ENCODE peak calls at places on chromosomes 3 and 15, in six cellular contexts. Y, J, A, Z, S and C are unnamed samples.

GRCh38 chr3:14518432-14518802 is 21.7 kb downstream of the GRIP2 start:
- DNase-seq in Y (peak), A (no peak), J (no peak), S (no peak), Z (no peak), C (no peak)

GRCh38 chr3:3778641-3779270 is 20.5 kb upstream of the LRRN1 start:
- DNase-seq in J (no peak), Z (no peak), S (no peak), Y (no peak), A (no peak), C (no peak)

GRCh38 chr3:143445118-143445517 is 325.5 kb downstream of the CHST2 start:
- DNase-seq in Y (no peak), J (no peak), A (no peak), S (peak), Z (no peak), C (no peak)

GRCh38 chr15:77455696-77456293 is 35.1 kb downstream of the HMG20A start:
- DNase-seq in Z (no peak), Y (no peak), S (peak), J (no peak), A (no peak), C (no peak)

GRCh38 chr15:68982976-68983550 is 31.4 kb upstream of the NOX5 start:
- DNase-seq in A (no peak), Z (no peak), S (no peak), J (no peak), Y (no peak), C (no peak)

GRCh38 chr3:51687472-51688205 is 16.6 kb downstream of the TEX264 start:
- DNase-seq in S (peak), J (no peak), Z (no peak), A (no peak), Y (no peak), C (peak)

GRCh38 chr3:101825904-101826445 is 23.3 kb upstream of the NFKBIZ start:
- DNase-seq in A (no peak), S (no peak), Z (no peak), Y (no peak), J (no peak), C (no peak)

GRCh38 chr3:189236352-189236751 is 64.6 kb downstream of the TPRG1 start:
- DNase-seq in S (no peak), Z (no peak), J (no peak), A (no peak), Y (no peak), C (no peak)

GRCh38 chr3:23199649-23200048 is 3.5 kb upstream of the UBE2E2 start:
- DNase-seq in S (no peak), J (no peak), A (no peak), Z (no peak), Y (no peak), C (no peak)

GRCh38 chr15:29156521-29156920 is 113.1 kb downstream of the NSMCE3 start:
- DNase-seq in A (no peak), Y (no peak), Z (no peak), J (no peak), S (no peak), C (no peak)

GRCh38 chr15:59553879-59554735 is 57.5 kb upstream of the GCNT3 start:
- DNase-seq in Y (no peak), A (no peak), S (peak), Z (no peak), J (no peak), C (no peak)

GRCh38 chr3:46505953-46506352 is 8.2 kb downstream of the RTP3 start:
- DNase-seq in A (no peak), Z (no peak), J (no peak), Y (no peak), S (no peak), C (no peak)

GRCh38 chr3:65671004-65671403 is 367.7 kb downstream of the MAGI1 start:
- DNase-seq in A (no peak), J (no peak), Z (no peak), Y (no peak), S (no peak), C (no peak)

GRCh38 chr15:35713733-35714132 is 167.8 kb upstream of the DPH6 start:
- DNase-seq in A (no peak), Y (no peak), Z (no peak), J (no peak), S (peak), C (peak)

GRCh38 chr3:115323380-115323779 is 176.3 kb upstream of the ZBTB20 start:
- DNase-seq in Z (no peak), J (no peak), A (no peak), Y (no peak), S (no peak), C (no peak)

GRCh38 chr3:101070260-101071121 is 77.3 kb upstream of the ABI3BP start:
- DNase-seq in A (peak), Y (no peak), J (peak), S (peak), Z (peak), C (peak)